ENCODE peak calls at places on chromosomes 13 and 19, in four cellular contexts. E is body of pancreas, L is heart right ventricle, O is GM23248. R is an unnamed sample.

GRCh38 chr19:3898426-3898825 is 17.9 kb downstream of the ATCAY start:
- DNase-seq in E (no peak), O (no peak), L (no peak), R (no peak)

GRCh38 chr19:16612631-16613030 is 15.4 kb downstream of the MED26 start:
- DNase-seq in E (no peak), O (no peak), L (no peak), R (no peak)

GRCh38 chr19:6728346-6728745 is 7.9 kb upstream of the C3 start:
- DNase-seq in E (peak; percentile 53), O (no peak), L (no peak), R (peak; percentile 47)

GRCh38 chr13:50060718-50061117 is 45.5 kb downstream of the KCNRG start:
- DNase-seq in E (no peak), L (no peak), O (no peak), R (no peak)

GRCh38 chr13:44305845-44306244 is 67.8 kb upstream of the SERP2 start:
- DNase-seq in E (no peak), O (peak; percentile 14), L (no peak), R (no peak)

GRCh38 chr13:39451301-39451700 is 151.7 kb downstream of the LHFPL6 start:
- DNase-seq in O (peak; percentile 38), L (peak; percentile 31), E (peak; percentile 30), R (no peak)

GRCh38 chr13:111486801-111487200 is 166.4 kb downstream of the TEX29 start:
- DNase-seq in O (no peak), L (no peak), E (no peak), R (peak; percentile 16)

GRCh38 chr19:39696418-39696817 is 7.9 kb upstream of the LGALS14 start:
- DNase-seq in E (no peak), O (no peak), L (no peak), R (no peak)

GRCh38 chr19:16087940-16088339 is 11.6 kb downstream of the TPM4 start:
- DNase-seq in L (no peak), O (no peak), E (no peak), R (no peak)

GRCh38 chr19:1104452-1105216 is 840 bp downstream of the GPX4 start:
- DNase-seq in O (peak; percentile 89), L (peak; percentile 78), E (peak; percentile 78), R (peak; percentile 70)

GRCh38 chr13:92384410-92384809 is 842.2 kb upstream of the GPC6 start:
- DNase-seq in O (no peak), E (no peak), L (no peak), R (no peak)

GRCh38 chr19:34468400-34468799 is 13.2 kb upstream of the WTIP start:
- DNase-seq in L (no peak), E (no peak), O (peak; percentile 44), R (no peak)

GRCh38 chr19:8143041-8143440 is 6.4 kb downstream of the FBN3 start:
- DNase-seq in E (no peak), L (no peak), O (no peak), R (no peak)

GRCh38 chr19:48858984-48859710 is 9.3 kb downstream of the PLEKHA4 start:
- DNase-seq in O (peak; percentile 10), L (no peak), E (peak; percentile 71), R (no peak)

GRCh38 chr19:33775731-33776487 is 20.8 kb upstream of the KCTD15 start:
- DNase-seq in O (no peak), E (no peak), L (no peak), R (no peak)

GRCh38 chr19:47641891-47642485 is 33.1 kb downstream of the BICRA start:
- DNase-seq in E (no peak), O (no peak), L (no peak), R (no peak)

GRCh38 chr19:8137425-8137824 is 12.0 kb downstream of the FBN3 start:
- DNase-seq in L (no peak), O (no peak), E (no peak), R (no peak)

GRCh38 chr13:19672990-19673389 is 39.5 kb downstream of the MPHOSPH8 start:
- DNase-seq in L (no peak), O (no peak), E (no peak), R (no peak)

GRCh38 chr19:5961969-5962945 is 15.7 kb downstream of the RANBP3 start:
- DNase-seq in L (no peak), E (peak; percentile 92), O (peak; percentile 78), R (no peak)

GRCh38 chr19:14770944-14771839 is 7.2 kb downstream of the ADGRE2 start:
- DNase-seq in L (no peak), O (no peak), E (no peak), R (no peak)

GRCh38 chr19:49678970-49679831 is 2.1 kb downstream of the PRMT1 start:
- DNase-seq in O (peak; percentile 24), L (no peak), E (no peak), R (no peak)

GRCh38 chr13:22893149-22893548 is 287.6 kb upstream of the SGCG start:
- DNase-seq in L (no peak), O (no peak), E (no peak), R (no peak)

GRCh38 chr13:47298506-47298905 is 401.7 kb upstream of the HTR2A start:
- DNase-seq in E (no peak), L (no peak), O (no peak), R (no peak)

DNA sequence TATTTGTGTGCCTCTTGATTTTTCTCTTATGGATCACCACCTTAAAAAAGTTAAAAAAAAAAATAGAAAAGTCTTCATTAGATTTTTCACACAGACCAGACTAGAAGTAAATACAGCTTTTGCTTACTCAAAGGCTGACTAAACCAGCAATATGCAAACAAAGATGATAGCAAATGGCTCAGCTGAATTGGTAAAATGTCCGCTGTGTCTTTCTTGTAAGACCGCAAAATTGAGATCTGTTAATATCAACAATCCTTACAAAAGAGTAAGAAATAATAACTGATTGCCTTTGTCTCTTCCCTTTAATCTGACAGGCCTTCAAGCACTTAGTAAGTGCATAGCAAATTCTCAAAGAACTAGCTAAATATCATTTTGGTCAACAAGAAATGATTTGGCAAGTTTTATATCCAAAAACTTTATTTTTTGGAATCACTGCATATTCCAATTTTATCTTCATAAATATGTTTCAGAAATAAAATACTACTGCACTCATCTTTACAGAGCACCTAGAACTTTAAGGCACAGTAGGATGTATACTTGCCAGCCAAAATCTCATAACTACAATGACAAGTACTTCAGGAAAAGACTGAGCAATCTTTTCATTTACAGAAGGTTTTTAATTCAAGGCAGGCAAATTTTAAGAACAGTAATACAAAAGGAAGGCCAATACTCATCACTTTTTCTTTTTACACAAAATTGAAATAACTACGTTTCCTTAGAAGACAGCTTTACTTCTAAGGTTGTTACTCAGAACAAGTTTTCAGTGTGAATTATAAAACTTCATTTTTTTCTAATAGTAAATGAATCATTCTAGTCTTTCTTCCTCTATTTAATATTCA is 1.2 kb downstream of the ELF1 start:
- DNase-seq in O (no peak), E (no peak), L (no peak), R (no peak)
- H3K27ac ChIP-seq in O (no peak overlapping the region), E (peak overlapping the region; percentile 90), L (peak overlapping the region; percentile 93), R (peak overlapping the region; percentile 44)

GRCh38 chr13:66996503-66996902 is 233.6 kb downstream of the PCDH9 start:
- DNase-seq in L (no peak), E (no peak), O (no peak), R (no peak)

GRCh38 chr13:66992683-66993082 is 237.5 kb downstream of the PCDH9 start:
- DNase-seq in O (no peak), E (no peak), L (no peak), R (no peak)

GRCh38 chr13:66994498-66995365 is 235.4 kb downstream of the PCDH9 start:
- DNase-seq in E (no peak), L (no peak), O (no peak), R (no peak)

GRCh38 chr13:66994097-66994496 is 236.0 kb downstream of the PCDH9 start:
- DNase-seq in L (peak; percentile 75), O (peak; percentile 39), E (peak; percentile 72), R (peak; percentile 70)

DNA sequence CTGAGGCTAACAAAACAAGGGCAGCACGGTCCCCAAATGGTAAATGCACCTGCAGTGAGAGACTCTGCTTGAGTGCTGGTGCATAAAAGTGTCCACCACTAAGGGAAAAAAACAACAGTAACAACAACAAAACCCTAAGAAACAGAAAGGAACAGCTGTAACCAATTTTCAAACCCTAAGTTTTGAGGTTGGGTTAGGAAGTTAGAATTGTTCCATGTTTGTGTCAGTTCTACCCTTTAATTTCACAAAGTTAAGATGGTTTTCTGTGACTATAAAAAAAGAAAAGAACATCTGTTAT is 234.8 kb downstream of the PCDH9 start:
- DNase-seq in L (no peak), E (no peak), O (no peak), R (no peak)
- H3K27ac ChIP-seq in L (no peak overlapping the region), E (no peak overlapping the region), O (no peak overlapping the region), R (no peak overlapping the region)

GRCh38 chr19:18594824-18595373 is 6.3 kb downstream of the REX1BD start:
- DNase-seq in L (no peak), E (no peak), O (no peak), R (no peak)

GRCh38 chr19:18591735-18592385 is 3.3 kb downstream of the REX1BD start:
- DNase-seq in L (no peak), O (peak; percentile 62), E (no peak), R (no peak)

GRCh38 chr19:18596752-18597157 is 8.2 kb downstream of the REX1BD start:
- DNase-seq in E (peak; percentile 82), O (peak; percentile 54), L (no peak), R (peak; percentile 63)

GRCh38 chr19:18593367-18594095 is 4.9 kb downstream of the REX1BD start:
- DNase-seq in O (peak; percentile 46), L (no peak), E (no peak), R (no peak)

DNA sequence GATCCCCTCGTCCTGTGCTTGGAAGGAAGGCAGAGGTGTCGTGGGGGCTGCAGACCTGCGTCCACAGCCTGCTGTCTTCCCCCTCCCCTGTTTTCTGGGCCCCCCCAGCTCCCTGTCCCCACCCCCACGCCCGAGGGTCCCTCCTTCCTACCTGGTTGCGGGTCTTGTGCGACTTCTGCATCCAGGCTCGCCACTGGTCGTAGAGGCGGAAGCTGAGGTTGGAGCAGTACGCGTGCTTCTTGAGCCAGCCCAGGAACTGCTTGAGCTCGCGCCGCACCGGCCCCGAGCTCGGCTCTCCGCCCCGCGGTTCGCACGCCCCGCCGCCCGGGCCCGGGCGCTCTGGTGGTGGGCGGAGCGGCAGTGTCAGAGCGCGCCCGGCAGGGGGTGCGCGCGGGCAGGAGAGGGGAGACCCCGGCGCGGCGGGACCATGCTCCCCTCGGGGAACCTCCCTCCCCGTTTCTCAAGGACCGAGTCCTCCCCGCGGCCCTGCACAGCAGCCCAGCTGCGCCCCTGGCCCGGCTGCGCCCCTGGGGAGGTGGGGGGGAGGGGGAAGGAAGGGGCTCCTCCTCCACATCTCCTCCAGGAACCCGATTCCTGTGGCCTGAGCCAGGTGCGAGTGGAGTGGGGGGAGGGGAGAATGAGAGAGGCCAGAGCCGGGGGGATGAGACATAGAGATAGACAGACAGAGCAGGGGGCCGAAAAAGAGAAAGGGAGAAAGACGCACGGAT is 5.7 kb downstream of the REX1BD start:
- DNase-seq in L (peak; percentile 62), O (peak; percentile 95), E (peak; percentile 80), R (peak; percentile 86)
- H3K27ac ChIP-seq in L (peak overlapping the region; percentile 31), O (no peak overlapping the region), E (no peak overlapping the region), R (peak overlapping the region; percentile 74)

DNA sequence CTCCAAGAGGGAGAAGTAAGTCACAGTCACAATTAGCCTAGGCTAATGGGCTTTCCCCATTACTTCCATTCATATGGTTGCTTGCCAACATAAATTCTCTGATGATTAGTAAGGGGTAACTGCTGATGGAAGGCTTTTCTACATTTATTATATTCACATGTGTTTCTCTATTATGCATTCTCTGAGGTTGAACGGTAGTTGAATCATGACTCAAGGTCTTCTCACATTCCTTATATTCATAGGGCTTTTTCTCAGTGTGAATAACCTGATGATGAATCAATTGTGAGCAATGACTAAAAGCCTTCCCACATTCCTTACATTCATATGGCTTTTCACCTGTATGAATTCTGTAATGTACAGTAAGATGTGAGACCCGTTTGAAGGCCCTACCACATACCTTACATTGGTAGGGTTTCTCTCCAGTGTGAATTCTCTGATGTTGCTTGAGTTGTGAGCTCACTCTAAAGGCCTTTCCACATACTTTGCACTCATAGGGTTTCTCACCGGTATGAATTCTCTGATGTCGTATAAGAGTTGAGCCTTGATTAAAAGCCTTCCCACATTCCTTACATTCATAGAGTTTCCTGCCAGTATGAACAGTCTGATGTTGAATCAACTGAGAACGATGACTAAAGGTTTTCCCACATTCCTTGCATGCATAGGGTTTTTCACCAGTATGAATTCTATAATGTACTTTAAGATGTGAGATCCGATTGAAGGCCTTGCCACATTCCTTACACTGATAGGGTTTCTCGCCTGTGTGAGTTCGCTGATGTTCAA is 9.3 kb downstream of the ZNF582 start:
- DNase-seq in L (no peak), O (peak; percentile 59), E (no peak), R (no peak)
- H3K27ac ChIP-seq in L (no peak overlapping the region), O (peak overlapping the region; percentile 12), E (no peak overlapping the region), R (no peak overlapping the region)